ENCODE peak calls at places on chromosomes 12 and 14, in nine cellular contexts. D is GM19239; W is GOT3; B is effector memory CD8-positive, alpha-beta T cell; X is stimulated activated CD4-positive, alpha-beta T cell treated with anti-CD3 and anti-CD28 coated beads, Interleukin-2, amount 100 ng/mL, for 48 hours; P is iPS-NIHi11; J is lower leg skin; O is psoas muscle; F is brain microvascular endothelial cell. E is an unnamed sample.

GRCh38 chr14:69135133-69135532 is 17.8 kb downstream of the DCAF5 start:
- DNase-seq in D (no peak), W (no peak), B (no peak), X (no peak), P (no peak), J (no peak), O (no peak), F (no peak), E (no peak)

GRCh38 chr14:59022144-59022543 is 166.3 kb upstream of the DAAM1 start:
- DNase-seq in D (no peak), W (no peak), B (no peak), X (no peak), P (no peak), J (no peak), O (no peak), F (no peak), E (no peak)

GRCh38 chr12:63945777-63946176 is 101.3 kb downstream of the SRGAP1 start:
- DNase-seq in D (no peak), W (no peak), B (no peak), X (no peak), P (no peak), J (no peak), O (no peak), F (no peak), E (no peak)

GRCh38 chr12:14695685-14696084 is 714 bp downstream of the GUCY2C start:
- DNase-seq in D (no peak), W (no peak), B (no peak), X (no peak), P (no peak), J (no peak), O (no peak), F (no peak), E (no peak)

GRCh38 chr12:46659032-46659703 is 166.6 kb downstream of the SLC38A4 start:
- DNase-seq in D (no peak), W (no peak), B (no peak), X (no peak), P (no peak), J (no peak), O (no peak), F (peak; percentile 34), E (no peak)

GRCh38 chr12:107320929-107321618 is 227.7 kb upstream of the CRY1 start:
- DNase-seq in D (no peak), W (no peak), B (peak; percentile 45), X (peak; percentile 57), P (peak; percentile 35), J (peak; percentile 89), O (peak; percentile 15), F (peak; percentile 29), E (peak; percentile 61)

GRCh38 chr12:92735131-92735721 is 32.4 kb downstream of the PLEKHG7 start:
- DNase-seq in D (no peak), W (no peak), B (no peak), X (no peak), P (peak; percentile 45), J (no peak), O (no peak), F (peak; percentile 78), E (no peak)

GRCh38 chr12:89665556-89665955 is 43.1 kb downstream of the ATP2B1 start:
- DNase-seq in D (no peak), W (no peak), B (no peak), X (no peak), P (no peak), J (no peak), O (no peak), F (no peak), E (no peak)

GRCh38 chr12:51888316-51889215 is 663 bp downstream of the ANKRD33 start:
- DNase-seq in D (no peak), W (no peak), B (no peak), X (no peak), P (no peak), J (peak; percentile 58), O (no peak), F (no peak), E (no peak)

GRCh38 chr14:105355850-105356604 is 41.5 kb downstream of the PACS2 start:
- DNase-seq in D (no peak), W (no peak), B (no peak), X (no peak), P (no peak), J (no peak), O (no peak), F (no peak), E (no peak)

GRCh38 chr12:39490500-39491276 is 47.8 kb upstream of the KIF21A start:
- DNase-seq in D (no peak), W (no peak), B (no peak), X (no peak), P (no peak), J (no peak), O (no peak), F (peak; percentile 62), E (no peak)

GRCh38 chr12:49824886-49825285 is 3.3 kb downstream of the NCKAP5L start:
- DNase-seq in D (no peak), W (no peak), B (no peak), X (no peak), P (no peak), J (peak; percentile 82), O (no peak), F (peak; percentile 61), E (no peak)

GRCh38 chr14:63510538-63510937 is 32.6 kb downstream of the PPP2R5E start:
- DNase-seq in D (peak; percentile 40), W (no peak), B (peak; percentile 16), X (no peak), P (no peak), J (no peak), O (no peak), F (no peak), E (no peak)

GRCh38 chr12:18683603-18684002 is 54.2 kb downstream of the PLCZ1 start:
- DNase-seq in D (no peak), W (no peak), B (no peak), X (no peak), P (no peak), J (no peak), O (no peak), F (peak; percentile 51), E (no peak)

GRCh38 chr14:93132472-93133065 is 16.8 kb upstream of the ITPK1 start:
- DNase-seq in D (peak; percentile 29), W (no peak), B (no peak), X (no peak), P (peak; percentile 48), J (no peak), O (no peak), F (peak; percentile 54), E (no peak)

GRCh38 chr14:54538055-54538454 is 28.3 kb downstream of the CGRRF1 start:
- DNase-seq in D (no peak), W (no peak), B (no peak), X (no peak), P (no peak), J (no peak), O (no peak), F (no peak), E (no peak)

GRCh38 chr12:109714141-109714912 is 702 bp downstream of the FAM222A start:
- DNase-seq in D (peak; percentile 62), W (no peak), B (peak; percentile 41), X (peak; percentile 41), P (peak; percentile 77), J (peak; percentile 90), O (peak; percentile 70), F (no peak), E (peak; percentile 78)

E was measured in WTC11.